ENCODE peak calls at places on chromosome 15, in seven cellular contexts. One of them, this sample, is unnamed.

GRCh38 chr15:66578286-66578875 is 12.6 kb upstream of the LCTL start:
- DNase-seq in activated T-helper 1 cell treated with anti-CD3 and anti-CD28 coated beads, Interleukin-2, amount 50 U/mL, for 16 hours: no peak
- DNase-seq in hypothalamus: no peak
- DNase-seq in globus pallidus: no peak
- DNase-seq in HT1080: peak; percentile 89
- DNase-seq in naive thymus-derived CD4-positive, alpha-beta T cell: no peak
- DNase-seq in naive B cell: no peak
- DNase-seq in this sample: no peak

GRCh38 chr15:48554112-48554511 is 91.4 kb downstream of the FBN1 start:
- DNase-seq in hypothalamus: no peak
- DNase-seq in activated T-helper 1 cell treated with anti-CD3 and anti-CD28 coated beads, Interleukin-2, amount 50 U/mL, for 16 hours: no peak
- DNase-seq in naive B cell: no peak
- DNase-seq in globus pallidus: no peak
- DNase-seq in naive thymus-derived CD4-positive, alpha-beta T cell: no peak
- DNase-seq in HT1080: no peak
- DNase-seq in this sample: no peak

GRCh38 chr15:61992518-61992917 is 67.7 kb downstream of the VPS13C start:
- DNase-seq in hypothalamus: no peak
- DNase-seq in activated T-helper 1 cell treated with anti-CD3 and anti-CD28 coated beads, Interleukin-2, amount 50 U/mL, for 16 hours: no peak
- DNase-seq in naive thymus-derived CD4-positive, alpha-beta T cell: no peak
- DNase-seq in HT1080: no peak
- DNase-seq in globus pallidus: no peak
- DNase-seq in naive B cell: no peak
- DNase-seq in this sample: no peak

GRCh38 chr15:85598718-85599398 is 195.9 kb downstream of the KLHL25 start:
- DNase-seq in naive thymus-derived CD4-positive, alpha-beta T cell: no peak
- DNase-seq in activated T-helper 1 cell treated with anti-CD3 and anti-CD28 coated beads, Interleukin-2, amount 50 U/mL, for 16 hours: no peak
- DNase-seq in hypothalamus: no peak
- DNase-seq in globus pallidus: no peak
- DNase-seq in HT1080: no peak
- DNase-seq in naive B cell: no peak
- DNase-seq in this sample: no peak

GRCh38 chr15:89184367-89184766 is 37.0 kb downstream of the RLBP1 start:
- DNase-seq in naive B cell: no peak
- DNase-seq in hypothalamus: no peak
- DNase-seq in HT1080: no peak
- DNase-seq in globus pallidus: no peak
- DNase-seq in naive thymus-derived CD4-positive, alpha-beta T cell: no peak
- DNase-seq in activated T-helper 1 cell treated with anti-CD3 and anti-CD28 coated beads, Interleukin-2, amount 50 U/mL, for 16 hours: no peak
- DNase-seq in this sample: no peak

GRCh38 chr15:67359431-67360082 is 105.0 kb downstream of the IQCH start:
- DNase-seq in hypothalamus: no peak
- DNase-seq in HT1080: no peak
- DNase-seq in globus pallidus: no peak
- DNase-seq in activated T-helper 1 cell treated with anti-CD3 and anti-CD28 coated beads, Interleukin-2, amount 50 U/mL, for 16 hours: no peak
- DNase-seq in naive B cell: no peak
- DNase-seq in naive thymus-derived CD4-positive, alpha-beta T cell: no peak
- DNase-seq in this sample: no peak

GRCh38 chr15:58472821-58473581 is 41.2 kb downstream of the LIPC start:
- DNase-seq in naive thymus-derived CD4-positive, alpha-beta T cell: peak; percentile 74
- DNase-seq in globus pallidus: no peak
- DNase-seq in HT1080: peak; percentile 33
- DNase-seq in naive B cell: no peak
- DNase-seq in activated T-helper 1 cell treated with anti-CD3 and anti-CD28 coated beads, Interleukin-2, amount 50 U/mL, for 16 hours: no peak
- DNase-seq in hypothalamus: no peak
- DNase-seq in this sample: no peak

GRCh38 chr15:70098461-70099166 is 897 bp upstream of the TLE3 start:
- DNase-seq in naive B cell: peak; percentile 20
- DNase-seq in HT1080: no peak
- DNase-seq in activated T-helper 1 cell treated with anti-CD3 and anti-CD28 coated beads, Interleukin-2, amount 50 U/mL, for 16 hours: no peak
- DNase-seq in naive thymus-derived CD4-positive, alpha-beta T cell: peak; percentile 36
- DNase-seq in hypothalamus: peak; percentile 59
- DNase-seq in globus pallidus: peak; percentile 70
- DNase-seq in this sample: peak; percentile 64